ENCODE peak calls at places on chromosomes 4 and X, in five cellular contexts. S is H1, L is astrocyte of the spinal cord, E is B cell, R is astrocyte of the cerebellum. M is an unnamed sample.

GRCh38 chrX:10633722-10634121 is 13.3 kb upstream of the MID1 start:
- DNase-seq in S (no peak), L (peak), E (no peak), R (peak), M (no peak)

GRCh38 chr4:3013839-3014350 is 50.5 kb downstream of the GRK4 start:
- DNase-seq in S (no peak), L (no peak), E (no peak), R (no peak), M (peak)

GRCh38 chr4:72319596-72319995 is 249.4 kb downstream of the ADAMTS3 start:
- DNase-seq in S (no peak), L (peak), E (no peak), R (peak), M (no peak)

GRCh38 chr4:3710451-3711182 is 55.6 kb upstream of the ADRA2C start:
- DNase-seq in S (no peak), L (no peak), E (no peak), R (no peak), M (no peak)

GRCh38 chrX:24646745-24647182 is 383 bp downstream of the PCYT1B start:
- DNase-seq in S (no peak), L (no peak), E (no peak), R (no peak), M (no peak)

GRCh38 chr4:108342325-108342986 is 173.7 kb upstream of the LEF1 start:
- DNase-seq in S (no peak), L (no peak), E (no peak), R (no peak), M (no peak)

GRCh38 chr4:155889036-155889793 is 14.3 kb upstream of the TDO2 start:
- DNase-seq in S (no peak), L (peak), E (no peak), R (peak), M (no peak)

GRCh38 chr4:56762484-56763250 is 58.8 kb downstream of the SPINK2 start:
- DNase-seq in S (no peak), L (no peak), E (no peak), R (no peak), M (no peak)

GRCh38 chr4:78602334-78602733 is 50.8 kb downstream of the ANXA3 start:
- DNase-seq in S (no peak), L (no peak), E (no peak), R (no peak), M (no peak)

GRCh38 chrX:76918033-76918432 is 490.5 kb downstream of the MAGEE1 start:
- DNase-seq in S (no peak), L (no peak), E (no peak), R (no peak), M (no peak)

GRCh38 chr4:26000274-26000950 is 86.4 kb downstream of the SMIM20 start:
- DNase-seq in S (peak), L (peak), E (no peak), R (no peak), M (no peak)

GRCh38 chr4:1305261-1305711 is 15.6 kb downstream of the MAEA start:
- DNase-seq in S (no peak), L (no peak), E (no peak), R (no peak), M (no peak)

GRCh38 chr4:185914583-185915199 is 102.7 kb upstream of the SORBS2 start:
- DNase-seq in S (no peak), L (peak), E (no peak), R (peak), M (no peak)

GRCh38 chr4:6043188-6043587 is 25.0 kb upstream of the C4orf50 start:
- DNase-seq in S (no peak), L (no peak), E (no peak), R (no peak), M (no peak)

GRCh38 chrX:119235872-119236598 is at the start of gene PGRMC1:
- DNase-seq in S (peak), L (peak), E (peak), R (peak), M (peak)

GRCh38 chrX:55163171-55163570 is 57.0 kb upstream of the PAGE5 start:
- DNase-seq in S (no peak), L (no peak), E (no peak), R (no peak), M (no peak)

GRCh38 chr4:52103314-52103713 is 52.2 kb downstream of the SPATA18 start:
- DNase-seq in S (no peak), L (no peak), E (no peak), R (no peak), M (no peak)

GRCh38 chr4:25925486-25926201 is 11.6 kb downstream of the SMIM20 start:
- DNase-seq in S (peak), L (peak), E (peak), R (no peak), M (peak)

GRCh38 chr4:27084685-27085356 is 224.2 kb downstream of the STIM2 start:
- DNase-seq in S (peak), L (peak), E (no peak), R (no peak), M (peak)

DNA sequence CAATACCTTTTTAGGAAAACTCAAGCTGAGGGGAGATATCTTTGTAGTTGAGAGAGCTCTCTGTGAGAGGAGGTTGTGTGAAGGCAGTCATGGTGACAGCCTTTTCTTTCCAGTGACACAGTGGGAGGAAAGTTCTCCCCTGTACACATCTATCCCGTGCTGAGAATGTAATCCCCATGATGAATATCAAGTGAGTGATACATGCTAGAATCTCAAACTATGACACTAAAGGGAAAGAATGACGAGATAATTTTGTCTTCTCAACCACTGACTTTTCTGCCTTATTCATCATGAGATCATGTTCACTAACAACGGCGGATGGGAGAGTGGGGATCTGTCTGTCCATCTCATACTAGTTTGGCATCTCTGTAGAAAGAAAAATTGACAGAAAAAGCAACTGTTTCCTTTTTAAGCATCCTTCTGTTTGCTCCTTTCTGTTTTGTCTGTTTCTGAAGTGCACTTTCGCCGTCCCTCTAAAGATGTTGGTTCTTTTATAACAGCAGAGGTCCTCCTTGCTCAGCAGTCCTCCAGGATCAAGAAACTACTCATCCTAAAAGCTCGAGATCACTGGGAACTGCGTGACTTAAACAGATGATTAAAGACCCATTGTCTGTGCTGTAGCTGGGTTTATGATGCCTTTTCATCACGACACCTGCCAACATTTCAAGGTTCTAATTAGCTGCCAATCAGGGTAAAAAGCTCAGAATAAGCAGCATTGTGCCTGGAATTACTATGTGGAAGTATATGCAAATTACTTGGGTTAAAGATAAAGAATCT is 137.6 kb downstream of the DCK start:
- DNase-seq in S (no peak), L (peak), E (no peak), R (no peak), M (no peak)
- TF ChIP-seq CTCF in S (no peak), L (peak), E (no peak), R (peak), M (no peak)

GRCh38 chr4:17934286-17934685 is 87.3 kb downstream of the LCORL start:
- DNase-seq in S (no peak), L (no peak), E (no peak), R (no peak), M (no peak)
- TF ChIP-seq CTCF in S (no peak), L (peak), E (no peak), R (no peak), M (no peak)

DNA sequence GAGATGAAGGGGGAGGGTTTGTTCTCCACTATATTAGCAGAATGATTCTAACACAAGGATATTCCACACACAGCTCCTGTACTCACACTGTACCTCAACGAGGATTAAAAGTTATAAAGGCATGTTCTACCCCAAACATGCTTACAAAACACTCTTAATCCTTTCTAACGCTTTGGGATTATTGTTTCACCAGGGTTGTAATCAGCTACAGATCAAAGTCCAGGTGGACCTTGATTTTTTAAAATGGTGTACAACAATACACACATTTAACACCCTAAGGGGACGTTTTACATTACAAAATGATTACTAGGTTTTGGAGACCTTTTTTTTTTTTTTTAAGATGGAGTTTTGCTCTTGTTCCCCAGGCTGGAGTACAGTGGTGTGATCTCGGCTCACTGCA is 50.3 kb upstream of the MAP3K15 start:
- DNase-seq in S (no peak), L (no peak), E (no peak), R (no peak), M (no peak)
- TF ChIP-seq CTCF in S (no peak), L (no peak), E (no peak), R (no peak), M (no peak)

GRCh38 chrX:69173906-69174305 is 8.7 kb upstream of the PJA1 start:
- DNase-seq in S (no peak), L (no peak), E (no peak), R (no peak), M (no peak)

GRCh38 chrX:69165116-69165651 is at the start of gene PJA1:
- DNase-seq in S (peak), L (peak), E (peak), R (peak), M (peak)

DNA sequence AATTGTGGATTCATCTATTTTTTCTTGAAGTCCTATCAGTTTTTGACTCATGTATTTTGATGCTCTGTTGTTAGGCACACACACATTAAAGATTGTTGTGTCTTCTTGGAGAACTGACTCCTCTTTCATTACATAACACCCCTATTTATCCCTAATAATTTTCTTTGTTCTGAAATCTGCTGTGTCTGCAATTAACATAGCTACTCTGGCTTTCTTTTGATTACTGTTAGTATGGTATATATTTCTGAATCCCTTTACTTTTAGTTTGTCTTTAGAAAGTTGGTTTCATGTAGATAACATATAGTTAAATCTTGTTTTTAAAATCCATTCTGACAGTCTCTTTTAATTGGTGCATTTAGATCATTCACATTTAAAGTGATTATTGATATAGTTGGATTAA is 5.1 kb upstream of the PJA1 start:
- DNase-seq in S (no peak), L (no peak), E (no peak), R (no peak), M (no peak)
- TF ChIP-seq CTCF in S (no peak), L (no peak), E (no peak), R (no peak), M (no peak)

DNA sequence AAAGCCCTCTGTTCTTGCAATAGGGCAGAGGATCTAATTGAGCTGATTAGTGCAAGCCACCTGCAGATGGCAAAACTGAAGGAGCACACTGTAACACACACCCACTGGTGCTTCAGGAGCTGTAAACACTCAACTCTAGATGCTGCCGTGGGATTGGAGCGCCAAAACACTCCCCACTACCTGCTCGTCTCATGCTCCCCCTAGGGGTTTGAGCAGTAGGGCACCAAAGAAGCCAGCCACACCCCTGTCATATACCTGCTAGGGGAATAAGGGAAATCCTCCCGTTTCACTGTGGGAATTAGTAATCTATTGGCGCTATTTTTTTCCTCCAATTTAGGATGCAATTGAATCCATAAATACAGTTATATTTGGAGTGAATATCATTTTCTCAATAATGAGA is 360.2 kb downstream of the GLUD2 start:
- DNase-seq in S (no peak), L (no peak), E (no peak), R (no peak), M (no peak)
- TF ChIP-seq CTCF in S (peak), L (no peak), E (no peak), R (no peak), M (no peak)

DNA sequence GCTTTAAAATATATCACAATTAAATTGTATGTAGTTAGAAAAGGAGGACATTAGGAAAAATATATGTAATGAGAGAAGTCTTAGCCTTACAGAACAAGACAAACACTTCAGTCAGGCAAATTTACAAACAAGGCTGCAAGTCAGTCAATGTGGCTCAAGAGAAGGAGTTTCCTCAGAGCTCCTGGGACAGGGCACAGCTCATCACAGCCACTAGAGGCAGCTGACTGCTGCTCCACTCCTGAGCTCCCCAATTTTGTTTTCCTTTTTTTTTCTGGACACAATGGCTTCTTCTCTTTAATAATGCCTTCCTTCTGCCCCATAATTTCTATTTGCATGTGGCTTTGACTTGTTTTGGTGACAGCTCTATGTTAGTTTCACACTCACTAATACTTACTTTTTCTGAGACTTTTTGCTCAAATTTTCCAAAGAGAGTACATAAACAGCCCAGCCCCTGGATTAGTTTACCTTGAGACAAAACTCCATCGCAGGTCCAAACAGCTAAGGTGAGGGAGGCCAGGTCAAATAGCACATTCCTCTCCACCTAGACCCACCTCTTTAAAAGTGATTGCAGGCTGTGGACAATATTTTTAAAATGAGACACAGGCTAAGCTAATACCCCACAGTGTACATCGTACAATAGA is 850.4 kb upstream of the FRG1 start:
- DNase-seq in S (no peak), L (no peak), E (no peak), R (no peak), M (no peak)
- TF ChIP-seq CTCF in S (peak), L (peak), E (no peak), R (no peak), M (no peak)

GRCh38 chr4:10753326-10753725 is 68.8 kb upstream of the CLNK start:
- DNase-seq in S (no peak), L (peak), E (no peak), R (no peak), M (no peak)
- TF ChIP-seq CTCF in S (no peak), L (peak), E (no peak), R (no peak), M (no peak)

DNA sequence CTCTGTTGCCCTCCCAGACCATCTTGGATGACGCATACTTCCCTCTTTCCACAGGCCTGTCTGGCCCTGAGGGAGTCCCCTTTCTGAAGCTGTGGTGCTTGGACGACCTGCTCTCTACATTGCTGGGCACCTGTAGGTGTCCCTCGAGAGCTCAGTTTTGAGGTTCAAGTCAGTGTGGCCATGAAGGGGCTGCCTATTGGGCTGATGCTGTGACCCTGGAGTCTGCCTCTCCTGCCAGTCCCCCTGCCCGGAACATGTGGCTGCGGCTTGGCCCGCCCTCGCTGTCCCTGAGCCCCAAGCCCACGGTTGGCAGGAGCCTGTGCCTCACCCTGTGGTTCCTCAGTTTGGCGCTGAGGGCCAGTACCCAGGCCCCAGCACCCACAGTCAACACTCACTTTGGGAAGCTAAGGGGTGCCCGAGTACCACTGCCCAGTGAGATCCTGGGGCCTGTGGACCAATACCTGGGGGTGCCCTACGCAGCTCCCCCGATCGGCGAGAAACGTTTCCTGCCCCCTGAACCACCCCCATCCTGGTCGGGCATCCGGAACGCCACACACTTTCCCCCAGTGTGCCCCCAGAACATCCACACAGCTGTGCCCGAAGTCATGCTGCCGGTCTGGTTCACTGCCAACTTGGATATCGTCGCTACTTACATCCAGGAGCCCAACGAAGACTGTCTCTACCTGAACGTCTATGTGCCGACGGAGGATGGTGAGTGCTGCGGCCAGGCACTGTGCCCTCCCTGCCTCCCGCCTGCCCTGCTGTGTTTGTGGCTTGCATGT is 3.0 kb downstream of the NLGN3 start:
- DNase-seq in S (no peak), L (no peak), E (no peak), R (no peak), M (no peak)
- TF ChIP-seq CTCF in S (no peak), L (no peak), E (no peak), R (no peak), M (no peak)

M was measured in GM10248.